ENCODE peak calls at places on chromosomes 5 and 9, in ten cellular contexts. One of them, this sample, is unnamed.

GRCh38 chr5:6710551-6711318 is 2.5 kb upstream of the TENT4A start:
- DNase-seq in uterus: no peak
- DNase-seq in IMR-90: no peak
- DNase-seq in transverse colon: no peak
- DNase-seq in Peyer's patch: no peak
- DNase-seq in sigmoid colon: no peak
- DNase-seq in heart left ventricle: no peak
- DNase-seq in upper lobe of left lung: no peak
- DNase-seq in H1: no peak
- DNase-seq in HCT116: no peak
- DNase-seq in this sample: no peak

GRCh38 chr5:83035373-83036170 is 41.6 kb downstream of the TMEM167A start:
- DNase-seq in uterus: no peak
- DNase-seq in IMR-90: no peak
- DNase-seq in transverse colon: no peak
- DNase-seq in Peyer's patch: no peak
- DNase-seq in sigmoid colon: peak; percentile 71
- DNase-seq in heart left ventricle: peak; percentile 73
- DNase-seq in upper lobe of left lung: no peak
- DNase-seq in H1: no peak
- DNase-seq in HCT116: no peak
- DNase-seq in this sample: no peak

GRCh38 chr5:112192072-112192471 is 227.0 kb downstream of the EPB41L4A start:
- DNase-seq in uterus: no peak
- DNase-seq in IMR-90: no peak
- DNase-seq in transverse colon: no peak
- DNase-seq in Peyer's patch: no peak
- DNase-seq in sigmoid colon: no peak
- DNase-seq in heart left ventricle: no peak
- DNase-seq in upper lobe of left lung: no peak
- DNase-seq in H1: no peak
- DNase-seq in HCT116: no peak
- DNase-seq in this sample: no peak

GRCh38 chr9:76206821-76207220 is 187.4 kb downstream of the RFK start:
- DNase-seq in uterus: no peak
- DNase-seq in IMR-90: no peak
- DNase-seq in transverse colon: no peak
- DNase-seq in Peyer's patch: no peak
- DNase-seq in sigmoid colon: no peak
- DNase-seq in heart left ventricle: no peak
- DNase-seq in upper lobe of left lung: no peak
- DNase-seq in H1: no peak
- DNase-seq in HCT116: no peak
- DNase-seq in this sample: no peak

GRCh38 chr9:38309324-38310195 is 82.9 kb upstream of the ALDH1B1 start:
- DNase-seq in uterus: no peak
- DNase-seq in IMR-90: peak; percentile 17
- DNase-seq in transverse colon: no peak
- DNase-seq in Peyer's patch: no peak
- DNase-seq in sigmoid colon: no peak
- DNase-seq in heart left ventricle: no peak
- DNase-seq in upper lobe of left lung: no peak
- DNase-seq in H1: peak; percentile 26
- DNase-seq in HCT116: no peak
- DNase-seq in this sample: no peak

GRCh38 chr5:157026789-157027424 is 32.0 kb downstream of the HAVCR1 start:
- DNase-seq in uterus: no peak
- DNase-seq in IMR-90: no peak
- DNase-seq in transverse colon: peak; percentile 20
- DNase-seq in Peyer's patch: no peak
- DNase-seq in sigmoid colon: no peak
- DNase-seq in heart left ventricle: no peak
- DNase-seq in upper lobe of left lung: no peak
- DNase-seq in H1: peak; percentile 52
- DNase-seq in HCT116: peak; percentile 37
- DNase-seq in this sample: no peak

GRCh38 chr5:72238712-72239445 is 81.2 kb downstream of the MRPS27 start:
- DNase-seq in uterus: no peak
- DNase-seq in IMR-90: no peak
- DNase-seq in transverse colon: no peak
- DNase-seq in Peyer's patch: no peak
- DNase-seq in sigmoid colon: no peak
- DNase-seq in heart left ventricle: no peak
- DNase-seq in upper lobe of left lung: no peak
- DNase-seq in H1: no peak
- DNase-seq in HCT116: no peak
- DNase-seq in this sample: no peak

GRCh38 chr5:143228597-143229293 is 174.7 kb downstream of the NR3C1 start:
- DNase-seq in uterus: no peak
- DNase-seq in IMR-90: no peak
- DNase-seq in transverse colon: no peak
- DNase-seq in Peyer's patch: no peak
- DNase-seq in sigmoid colon: peak; percentile 10
- DNase-seq in heart left ventricle: no peak
- DNase-seq in upper lobe of left lung: no peak
- DNase-seq in H1: no peak
- DNase-seq in HCT116: no peak
- DNase-seq in this sample: no peak

GRCh38 chr9:14062449-14063187 is 251.3 kb downstream of the NFIB start:
- DNase-seq in uterus: no peak
- DNase-seq in IMR-90: peak; percentile 84
- DNase-seq in transverse colon: no peak
- DNase-seq in Peyer's patch: no peak
- DNase-seq in sigmoid colon: no peak
- DNase-seq in heart left ventricle: no peak
- DNase-seq in upper lobe of left lung: no peak
- DNase-seq in H1: no peak
- DNase-seq in HCT116: no peak
- DNase-seq in this sample: no peak

GRCh38 chr5:38291355-38291754 is 33.0 kb downstream of the EGFLAM start:
- DNase-seq in uterus: no peak
- DNase-seq in IMR-90: no peak
- DNase-seq in transverse colon: no peak
- DNase-seq in Peyer's patch: no peak
- DNase-seq in sigmoid colon: no peak
- DNase-seq in heart left ventricle: no peak
- DNase-seq in upper lobe of left lung: no peak
- DNase-seq in H1: no peak
- DNase-seq in HCT116: no peak
- DNase-seq in this sample: no peak

GRCh38 chr5:164893071-164893470 is 1387.7 kb downstream of the MAT2B start:
- DNase-seq in uterus: no peak
- DNase-seq in IMR-90: no peak
- DNase-seq in transverse colon: no peak
- DNase-seq in Peyer's patch: no peak
- DNase-seq in sigmoid colon: no peak
- DNase-seq in heart left ventricle: no peak
- DNase-seq in upper lobe of left lung: no peak
- DNase-seq in H1: no peak
- DNase-seq in HCT116: no peak
- DNase-seq in this sample: no peak

GRCh38 chr9:108333406-108334031 is 522.3 kb downstream of the ACTL7B start:
- DNase-seq in uterus: no peak
- DNase-seq in IMR-90: no peak
- DNase-seq in transverse colon: no peak
- DNase-seq in Peyer's patch: no peak
- DNase-seq in sigmoid colon: no peak
- DNase-seq in heart left ventricle: no peak
- DNase-seq in upper lobe of left lung: no peak
- DNase-seq in H1: no peak
- DNase-seq in HCT116: no peak
- DNase-seq in this sample: no peak

GRCh38 chr5:158135682-158136176 is 276.8 kb upstream of the CLINT1 start:
- DNase-seq in uterus: no peak
- DNase-seq in IMR-90: no peak
- DNase-seq in transverse colon: no peak
- DNase-seq in Peyer's patch: no peak
- DNase-seq in sigmoid colon: no peak
- DNase-seq in heart left ventricle: no peak
- DNase-seq in upper lobe of left lung: no peak
- DNase-seq in H1: peak; percentile 60
- DNase-seq in HCT116: no peak
- DNase-seq in this sample: no peak

GRCh38 chr9:15837079-15837679 is 284.3 kb downstream of the CCDC171 start:
- DNase-seq in uterus: no peak
- DNase-seq in IMR-90: peak; percentile 65
- DNase-seq in transverse colon: no peak
- DNase-seq in Peyer's patch: no peak
- DNase-seq in sigmoid colon: no peak
- DNase-seq in heart left ventricle: no peak
- DNase-seq in upper lobe of left lung: no peak
- DNase-seq in H1: no peak
- DNase-seq in HCT116: peak; percentile 36
- DNase-seq in this sample: no peak

GRCh38 chr5:83513491-83513890 is 41.9 kb downstream of the VCAN start:
- DNase-seq in uterus: no peak
- DNase-seq in IMR-90: no peak
- DNase-seq in transverse colon: no peak
- DNase-seq in Peyer's patch: no peak
- DNase-seq in sigmoid colon: no peak
- DNase-seq in heart left ventricle: no peak
- DNase-seq in upper lobe of left lung: no peak
- DNase-seq in H1: no peak
- DNase-seq in HCT116: no peak
- DNase-seq in this sample: no peak

DNA sequence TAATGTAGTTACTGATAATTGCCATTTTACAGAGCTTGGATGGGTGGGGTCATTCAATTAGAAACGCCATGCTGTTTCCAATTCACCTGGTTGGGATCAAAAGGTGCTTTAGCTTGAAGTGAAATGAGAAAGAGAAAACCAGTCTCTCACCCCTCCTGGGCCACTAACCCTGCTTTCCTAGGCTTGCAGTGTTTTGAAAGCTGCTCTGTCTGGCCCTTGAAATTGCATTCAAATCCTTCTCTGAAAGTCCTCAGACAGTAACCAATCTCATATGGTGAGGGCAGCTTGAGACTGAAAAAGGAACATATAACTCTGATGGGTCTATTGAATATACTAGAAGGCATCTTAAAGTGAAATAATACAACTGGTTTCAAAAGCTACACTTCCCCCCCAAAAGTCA is 585.4 kb downstream of the TLE4 start:
- DNase-seq in uterus: no peak
- DNase-seq in IMR-90: no peak
- DNase-seq in transverse colon: no peak
- DNase-seq in Peyer's patch: no peak
- DNase-seq in sigmoid colon: no peak
- DNase-seq in heart left ventricle: no peak
- DNase-seq in upper lobe of left lung: no peak
- DNase-seq in H1: no peak
- DNase-seq in HCT116: no peak
- DNase-seq in this sample: no peak
- H3K36me3 ChIP-seq in uterus: no peaks in the 10 kb centered on the region
- H3K36me3 ChIP-seq in IMR-90: no peaks in the 10 kb centered on the region
- H3K36me3 ChIP-seq in transverse colon: no peaks in the 10 kb centered on the region
- H3K36me3 ChIP-seq in Peyer's patch: no peaks in the 10 kb centered on the region
- H3K36me3 ChIP-seq in sigmoid colon: no peaks in the 10 kb centered on the region
- H3K36me3 ChIP-seq in heart left ventricle: no peaks in the 10 kb centered on the region
- H3K36me3 ChIP-seq in upper lobe of left lung: no peaks in the 10 kb centered on the region
- H3K36me3 ChIP-seq in H1: no peaks in the 10 kb centered on the region
- H3K36me3 ChIP-seq in HCT116: no peaks in the 10 kb centered on the region
- H3K36me3 ChIP-seq in this sample: no peaks in the 10 kb centered on the region

GRCh38 chr5:179549973-179550510 is 312 bp upstream of the RUFY1 start:
- DNase-seq in uterus: no peak
- DNase-seq in IMR-90: no peak
- DNase-seq in transverse colon: no peak
- DNase-seq in Peyer's patch: peak; percentile 60
- DNase-seq in sigmoid colon: no peak
- DNase-seq in heart left ventricle: peak; percentile 66
- DNase-seq in upper lobe of left lung: no peak
- DNase-seq in H1: peak; percentile 61
- DNase-seq in HCT116: no peak
- DNase-seq in this sample: peak; percentile 93
- TF ChIP-seq POLR2A in uterus: no peak
- TF ChIP-seq POLR2A in IMR-90: no peak
- TF ChIP-seq POLR2A in transverse colon: no peak
- TF ChIP-seq POLR2A in Peyer's patch: no peak
- TF ChIP-seq POLR2A in sigmoid colon: no peak
- TF ChIP-seq POLR2A in heart left ventricle: no peak
- TF ChIP-seq POLR2A in upper lobe of left lung: no peak
- TF ChIP-seq POLR2A in H1: no peak
- TF ChIP-seq POLR2A in HCT116: no peak
- TF ChIP-seq POLR2A in this sample: no peak

GRCh38 chr5:100595152-100595811 is 60.1 kb downstream of the FAM174A start:
- DNase-seq in uterus: peak; percentile 15
- DNase-seq in IMR-90: peak; percentile 97
- DNase-seq in transverse colon: peak; percentile 12
- DNase-seq in Peyer's patch: no peak
- DNase-seq in sigmoid colon: no peak
- DNase-seq in heart left ventricle: peak; percentile 28
- DNase-seq in upper lobe of left lung: no peak
- DNase-seq in H1: no peak
- DNase-seq in HCT116: no peak
- DNase-seq in this sample: no peak
- H3K4me1 ChIP-seq in uterus: no peaks in the 10 kb centered on the region
- H3K4me1 ChIP-seq in IMR-90: peaks cover 2% of the 10 kb centered on the region
- H3K4me1 ChIP-seq in transverse colon: peaks cover 5% of the 10 kb centered on the region
- H3K4me1 ChIP-seq in Peyer's patch: no peaks in the 10 kb centered on the region
- H3K4me1 ChIP-seq in sigmoid colon: peaks cover 18% of the 10 kb centered on the region
- H3K4me1 ChIP-seq in heart left ventricle: no peaks in the 10 kb centered on the region
- H3K4me1 ChIP-seq in upper lobe of left lung: no peaks in the 10 kb centered on the region
- H3K4me1 ChIP-seq in H1: no peaks in the 10 kb centered on the region
- H3K4me1 ChIP-seq in HCT116: no peaks in the 10 kb centered on the region
- H3K4me1 ChIP-seq in this sample: no peaks in the 10 kb centered on the region

DNA sequence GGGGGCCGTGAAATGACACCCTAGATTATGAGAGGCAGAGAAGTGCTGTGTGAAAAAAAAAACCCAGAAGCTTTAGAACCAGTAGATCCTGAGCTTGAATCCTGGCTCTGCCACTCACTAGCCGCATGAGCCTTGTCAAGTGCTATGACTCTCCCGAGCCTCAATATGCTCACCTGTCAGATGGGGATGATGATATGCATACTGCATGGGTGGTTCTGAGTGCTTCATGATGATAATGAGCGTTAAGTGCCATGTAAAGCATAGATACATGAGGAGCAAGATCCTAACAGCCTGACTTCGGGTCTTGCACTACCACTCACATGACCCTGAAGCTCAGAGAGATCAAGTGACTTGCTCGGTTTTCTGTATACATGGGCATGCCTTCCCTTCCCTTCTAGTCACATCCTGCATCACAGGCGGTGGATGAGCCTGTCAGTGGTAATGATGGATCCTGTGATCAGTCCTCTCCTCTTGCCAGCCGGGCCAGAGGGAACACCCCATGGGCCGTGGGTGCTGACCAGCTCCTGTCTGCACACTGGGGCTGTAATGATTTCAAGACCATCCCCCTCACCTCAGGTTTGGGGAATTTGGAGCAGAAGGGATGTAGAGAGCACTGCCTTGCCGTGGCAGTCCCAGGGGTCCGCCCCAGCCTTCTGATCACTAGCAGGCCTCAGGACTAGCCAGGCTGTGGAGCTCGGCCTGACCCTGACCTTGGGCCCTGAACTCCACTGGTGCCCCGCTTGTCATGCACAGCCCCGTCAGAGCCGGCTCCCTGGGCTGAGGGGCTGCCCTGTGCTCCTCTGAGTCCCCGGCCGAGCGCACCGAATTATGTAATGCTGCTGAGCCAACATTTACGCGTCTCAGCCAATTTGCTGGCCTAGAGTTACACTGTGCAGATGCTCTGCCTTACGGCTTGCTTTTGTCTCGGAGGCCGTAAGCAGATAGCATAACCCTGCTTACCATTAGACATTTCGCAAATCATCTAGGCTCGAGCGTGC is 155.5 kb downstream of the MACROH2A1 start:
- DNase-seq in uterus: peak; percentile 82
- DNase-seq in IMR-90: no peak
- DNase-seq in transverse colon: peak; percentile 55
- DNase-seq in Peyer's patch: no peak
- DNase-seq in sigmoid colon: peak; percentile 97
- DNase-seq in heart left ventricle: peak; percentile 27
- DNase-seq in upper lobe of left lung: peak; percentile 64
- DNase-seq in H1: peak; percentile 41
- DNase-seq in HCT116: no peak
- DNase-seq in this sample: peak; percentile 52
- H3K36me3 ChIP-seq in uterus: no peaks in the 10 kb centered on the region
- H3K36me3 ChIP-seq in IMR-90: no peaks in the 10 kb centered on the region
- H3K36me3 ChIP-seq in transverse colon: no peaks in the 10 kb centered on the region
- H3K36me3 ChIP-seq in Peyer's patch: no peaks in the 10 kb centered on the region
- H3K36me3 ChIP-seq in sigmoid colon: no peaks in the 10 kb centered on the region
- H3K36me3 ChIP-seq in heart left ventricle: no peaks in the 10 kb centered on the region
- H3K36me3 ChIP-seq in upper lobe of left lung: no peaks in the 10 kb centered on the region
- H3K36me3 ChIP-seq in H1: no peaks in the 10 kb centered on the region
- H3K36me3 ChIP-seq in HCT116: no peaks in the 10 kb centered on the region
- H3K36me3 ChIP-seq in this sample: no peaks in the 10 kb centered on the region

This sample was measured in spleen.